ENCODE peak calls at places on chromosomes 4 and X, in ten cellular contexts. C, S, R, M, F, X, U, O, D and K are unnamed samples.
A peak's percentile ranks its signal among the peaks of the same experiment; 100 is the strongest.

GRCh38 chr4:162869157-162869556 is 297.5 kb downstream of the NAF1 start:
- DNase-seq in S (no peak), X (no peak), D (no peak), O (no peak), M (no peak), F (peak; percentile 5), U (no peak), R (no peak), C (no peak), K (no peak)

GRCh38 chr4:7546809-7547367 is 112.2 kb upstream of the PSAPL1 start:
- DNase-seq in U (no peak), D (no peak), O (peak; percentile 71), F (no peak), M (no peak), X (no peak), R (no peak), C (no peak), S (no peak), K (peak; percentile 32)

GRCh38 chr4:85402371-85402770 is 72.6 kb upstream of the ARHGAP24 start:
- DNase-seq in F (peak; percentile 25), C (no peak), R (no peak), O (peak; percentile 57), X (no peak), U (peak; percentile 2), D (no peak), M (no peak), S (no peak), K (peak; percentile 84)

GRCh38 chr4:109631709-109632108 is 71.5 kb downstream of the CASP6 start:
- DNase-seq in U (no peak), D (peak; percentile 27), F (no peak), S (no peak), R (no peak), M (no peak), X (no peak), C (no peak), O (no peak), K (no peak)

GRCh38 chr4:159926871-159927270 is 824.0 kb downstream of the RAPGEF2 start:
- DNase-seq in S (no peak), C (no peak), R (no peak), D (no peak), U (no peak), X (no peak), M (no peak), O (no peak), F (peak; percentile 92), K (peak; percentile 36)

GRCh38 chrX:17706676-17707075 is 30.6 kb upstream of the SCML1 start:
- DNase-seq in U (no peak), F (peak; percentile 21), D (no peak), R (no peak), S (no peak), O (peak; percentile 59), X (no peak), C (no peak), M (peak; percentile 56), K (peak; percentile 80)

GRCh38 chr4:5770051-5770450 is 59.0 kb downstream of the EVC start:
- DNase-seq in S (no peak), X (no peak), U (no peak), F (no peak), M (no peak), R (no peak), C (no peak), D (no peak), O (no peak), K (no peak)

GRCh38 chr4:73721901-73722300 is 18.5 kb upstream of the CXCL8 start:
- DNase-seq in F (peak; percentile 64), O (no peak), D (no peak), M (no peak), C (no peak), R (no peak), U (no peak), S (no peak), X (no peak), K (peak; percentile 72)

GRCh38 chr4:80322716-80323115 is 12.8 kb upstream of the CFAP299 start:
- DNase-seq in O (no peak), M (peak; percentile 41), S (no peak), F (peak; percentile 67), X (no peak), C (peak; percentile 24), D (no peak), U (no peak), R (no peak), K (peak; percentile 65)

GRCh38 chr4:48962636-48963035 is 23.4 kb upstream of the CWH43 start:
- DNase-seq in X (no peak), D (no peak), O (no peak), S (no peak), R (no peak), M (peak; percentile 37), F (no peak), C (no peak), U (no peak), K (no peak)

GRCh38 chrX:115251458-115252233 is 17.8 kb upstream of the LRCH2 start:
- DNase-seq in D (no peak), R (no peak), X (no peak), O (no peak), U (no peak), M (no peak), F (no peak), S (no peak), C (no peak), K (no peak)

GRCh38 chrX:21375795-21376069 is 1.5 kb downstream of the CNKSR2 start:
- DNase-seq in F (no peak), U (no peak), D (no peak), M (no peak), R (no peak), S (no peak), O (no peak), C (no peak), X (no peak), K (no peak)

GRCh38 chr4:3822230-3822947 is 56.2 kb downstream of the ADRA2C start:
- DNase-seq in X (no peak), C (no peak), M (no peak), D (peak; percentile 49), F (no peak), O (no peak), S (no peak), U (no peak), R (peak; percentile 19), K (no peak)

GRCh38 chrX:23937100-23937499 is 29.3 kb downstream of the CXorf58 start:
- DNase-seq in F (no peak), C (no peak), O (no peak), D (no peak), S (no peak), M (no peak), R (no peak), X (no peak), U (peak; percentile 68), K (no peak)

GRCh38 chrX:17032351-17032750 is 85.9 kb downstream of the REPS2 start:
- DNase-seq in D (no peak), R (no peak), F (peak; percentile 90), S (no peak), C (peak; percentile 51), U (no peak), M (no peak), X (no peak), O (peak; percentile 55), K (peak; percentile 94)

GRCh38 chrX:71081348-71082148 is 13.4 kb upstream of the SNX12 start:
- DNase-seq in R (no peak), F (peak; percentile 2), M (no peak), X (no peak), S (no peak), U (no peak), C (no peak), D (no peak), O (no peak), K (no peak)

GRCh38 chr4:138978600-138978999 is 37.0 kb upstream of the NOCT start:
- DNase-seq in R (no peak), O (no peak), D (no peak), X (no peak), M (peak; percentile 64), S (no peak), U (no peak), C (no peak), F (no peak), K (no peak)

GRCh38 chrX:2430265-2430825 is 70.4 kb downstream of the DHRSX start:
- DNase-seq in R (peak; percentile 57), U (no peak), C (no peak), M (no peak), D (no peak), S (no peak), O (no peak), X (no peak), F (no peak), K (no peak)

GRCh38 chrX:11899091-11899490 is 141.1 kb downstream of the MSL3 start:
- DNase-seq in S (no peak), M (no peak), D (no peak), X (no peak), R (no peak), F (peak; percentile 70), O (no peak), U (peak; percentile 74), C (peak; percentile 1), K (peak; percentile 90)

GRCh38 chr4:23966720-23967119 is 76.9 kb upstream of the PPARGC1A start:
- DNase-seq in X (no peak), F (no peak), U (peak; percentile 3), S (no peak), R (no peak), C (no peak), D (no peak), M (peak; percentile 17), O (no peak), K (peak; percentile 14)